ENCODE peak calls at places on chromosomes 11 and 22, in nine cellular contexts. K, D, Z, X, P, B, G, R and U are unnamed samples.

GRCh38 chr22:19959043-19959586 is 17.5 kb upstream of the TXNRD2 start:
- ATAC-seq in K (no peak), D (peak; percentile 65), Z (no peak), X (no peak), P (peak; percentile 46), B (peak; percentile 75), G (peak; percentile 68), R (no peak), U (no peak)

GRCh38 chr11:2475151-2475918 is 30.5 kb downstream of the KCNQ1 start:
- ATAC-seq in K (no peak), D (no peak), Z (no peak), X (no peak), P (no peak), B (no peak), G (no peak), R (no peak), U (no peak)

GRCh38 chr11:16738949-16739262 is 459 bp downstream of the C11orf58 start:
- ATAC-seq in K (peak; percentile 3), D (no peak), Z (peak; percentile 3), X (peak; percentile 25), P (no peak), B (peak; percentile 3), G (no peak), R (no peak), U (no peak)

GRCh38 chr11:3160252-3161031 is 4.7 kb downstream of the OSBPL5 start:
- ATAC-seq in K (no peak), D (peak; percentile 87), Z (no peak), X (no peak), P (peak; percentile 85), B (peak; percentile 87), G (peak; percentile 67), R (no peak), U (peak; percentile 92)

GRCh38 chr22:17806437-17806836 is 32.2 kb upstream of the BID start:
- ATAC-seq in K (no peak), D (no peak), Z (no peak), X (no peak), P (no peak), B (no peak), G (peak; percentile 68), R (no peak), U (no peak)

GRCh38 chr11:43819926-43820325 is 60.7 kb upstream of the ALKBH3 start:
- ATAC-seq in K (no peak), D (no peak), Z (no peak), X (no peak), P (no peak), B (no peak), G (no peak), R (no peak), U (no peak)

GRCh38 chr11:84790849-84791427 is 836.2 kb downstream of the DLG2 start:
- ATAC-seq in K (no peak), D (no peak), Z (no peak), X (no peak), P (no peak), B (no peak), G (no peak), R (no peak), U (no peak)

GRCh38 chr11:3147626-3148025 is 17.5 kb downstream of the OSBPL5 start:
- ATAC-seq in K (no peak), D (no peak), Z (no peak), X (no peak), P (no peak), B (no peak), G (no peak), R (no peak), U (no peak)

GRCh38 chr11:131297441-131297840 is 73.0 kb upstream of the NTM start:
- ATAC-seq in K (no peak), D (no peak), Z (no peak), X (no peak), P (no peak), B (peak; percentile 61), G (no peak), R (no peak), U (no peak)

GRCh38 chr22:11598492-11599440 is 3929.2 kb upstream of the OR11H1 start:
- ATAC-seq in K (no peak), D (no peak), Z (no peak), X (no peak), P (no peak), B (no peak), G (no peak), R (no peak), U (no peak)

GRCh38 chr11:35403765-35404396 is 15.5 kb downstream of the SLC1A2 start:
- ATAC-seq in K (no peak), D (no peak), Z (no peak), X (no peak), P (no peak), B (no peak), G (peak; percentile 88), R (no peak), U (no peak)

GRCh38 chr11:117663389-117663788 is 133.6 kb downstream of the DSCAML1 start:
- ATAC-seq in K (no peak), D (no peak), Z (no peak), X (no peak), P (no peak), B (no peak), G (no peak), R (no peak), U (no peak)

GRCh38 chr11:8810331-8811301 is 100.4 kb upstream of the AKIP1 start:
- ATAC-seq in K (no peak), D (peak; percentile 86), Z (no peak), X (peak; percentile 33), P (peak; percentile 87), B (peak; percentile 63), G (peak; percentile 94), R (peak; percentile 46), U (peak; percentile 71)